ENCODE peak calls at places on chromosome 14, in nine cellular contexts. U, W, F, D, R, K, B, Q and J are unnamed samples.

GRCh38 chr14:92637228-92637627 is 111.2 kb downstream of the LGMN start:
- DNase-seq in U (no peak), W (no peak), F (no peak), D (no peak), R (no peak), K (peak; percentile 52), B (no peak), Q (peak; percentile 51), J (no peak)

GRCh38 chr14:63182967-63183366 is 21.3 kb upstream of the RHOJ start:
- DNase-seq in U (no peak), W (no peak), F (no peak), D (no peak), R (no peak), K (no peak), B (no peak), Q (no peak), J (no peak)

GRCh38 chr14:35353409-35354172 is 51.0 kb downstream of the NFKBIA start:
- DNase-seq in U (no peak), W (no peak), F (no peak), D (no peak), R (no peak), K (no peak), B (no peak), Q (no peak), J (no peak)

GRCh38 chr14:34628681-34629135 is 1.2 kb downstream of the SNX6 start:
- DNase-seq in U (peak; percentile 46), W (no peak), F (no peak), D (no peak), R (no peak), K (peak; percentile 18), B (peak; percentile 58), Q (no peak), J (no peak)

GRCh38 chr14:69943084-69943797 is 64.0 kb downstream of the SMOC1 start:
- DNase-seq in U (peak; percentile 78), W (no peak), F (no peak), D (no peak), R (no peak), K (peak; percentile 20), B (no peak), Q (no peak), J (no peak)

GRCh38 chr14:102501751-102502315 is 7.7 kb downstream of the ANKRD9 start:
- DNase-seq in U (no peak), W (no peak), F (no peak), D (no peak), R (no peak), K (no peak), B (no peak), Q (peak; percentile 67), J (no peak)

GRCh38 chr14:85622106-85622505 is 92.2 kb downstream of the FLRT2 start:
- DNase-seq in U (no peak), W (no peak), F (no peak), D (no peak), R (no peak), K (no peak), B (no peak), Q (no peak), J (no peak)

GRCh38 chr14:76775159-76775694 is 14.0 kb downstream of the VASH1 start:
- DNase-seq in U (no peak), W (no peak), F (no peak), D (no peak), R (no peak), K (no peak), B (no peak), Q (no peak), J (no peak)

GRCh38 chr14:67620217-67620789 is 583 bp downstream of the ARG2 start:
- DNase-seq in U (peak; percentile 37), W (peak; percentile 76), F (peak; percentile 47), D (no peak), R (no peak), K (peak; percentile 7), B (peak; percentile 31), Q (peak; percentile 53), J (no peak)

GRCh38 chr14:67311868-67312267 is 47.7 kb downstream of the ATP6V1D start:
- DNase-seq in U (no peak), W (no peak), F (no peak), D (no peak), R (no peak), K (no peak), B (no peak), Q (no peak), J (no peak)

GRCh38 chr14:24398943-24399801 is at the start of gene NYNRIN:
- DNase-seq in U (peak; percentile 87), W (no peak), F (peak; percentile 67), D (no peak), R (no peak), K (peak; percentile 12), B (peak; percentile 76), Q (peak; percentile 70), J (no peak)

GRCh38 chr14:74302160-74302628 is 540 bp downstream of the ABCD4 start:
- DNase-seq in U (peak; percentile 67), W (no peak), F (no peak), D (no peak), R (no peak), K (peak; percentile 56), B (no peak), Q (no peak), J (no peak)

GRCh38 chr14:22836301-22837058 is at the start of gene MMP14:
- DNase-seq in U (peak; percentile 71), W (peak; percentile 93), F (peak; percentile 86), D (no peak), R (peak; percentile 88), K (peak; percentile 89), B (peak; percentile 81), Q (peak; percentile 62), J (no peak)

DNA sequence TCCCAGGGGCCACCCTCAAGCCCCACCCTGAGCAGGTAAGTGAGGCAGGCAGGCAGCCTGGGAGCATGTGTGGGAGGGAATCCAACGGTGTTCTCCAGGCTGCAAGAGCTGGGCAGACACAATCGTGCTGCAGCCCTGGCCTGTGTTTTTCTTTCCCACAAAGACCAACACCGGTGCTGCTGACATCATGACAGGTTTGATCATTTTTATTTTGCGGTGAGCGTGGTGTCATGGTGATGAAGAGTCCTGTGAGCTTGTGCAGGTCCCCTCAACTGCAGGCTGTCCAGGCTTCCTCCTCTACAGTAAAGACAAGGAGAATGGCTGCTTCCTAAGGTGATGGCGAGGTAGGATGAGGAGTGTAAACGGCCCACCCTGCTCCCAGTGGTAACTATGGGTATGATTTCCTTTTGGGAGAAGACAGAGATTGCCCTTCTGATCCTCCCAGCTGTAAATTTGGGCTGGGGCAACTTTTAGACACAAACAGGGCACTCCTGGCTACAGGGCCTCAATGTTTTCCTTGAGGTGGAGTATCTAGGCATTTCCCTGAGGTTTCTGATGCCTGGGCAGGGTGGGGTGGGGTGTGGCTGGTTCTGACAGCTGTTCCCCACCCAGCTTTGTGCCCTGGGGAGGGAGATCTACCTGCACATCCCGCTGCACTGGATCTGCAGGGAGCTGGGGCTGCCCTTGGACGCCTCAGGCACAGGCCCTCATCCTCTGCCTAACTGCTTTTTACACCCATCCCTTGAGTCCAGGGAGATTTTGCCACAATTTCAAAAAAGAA is 109.1 kb downstream of the VCPKMT start:
- DNase-seq in U (no peak), W (no peak), F (no peak), D (no peak), R (no peak), K (no peak), B (peak; percentile 78), Q (no peak), J (no peak)
- TF ChIP-seq CTCF in U (no peak), W (no peak), F (no peak), D (no peak), R (no peak), K (peak; percentile 3), B (no peak), Q (no peak), J (no peak)

GRCh38 chr14:33432407-33433023 is 493.8 kb downstream of the NPAS3 start:
- DNase-seq in U (no peak), W (no peak), F (no peak), D (peak; percentile 1), R (peak; percentile 24), K (peak; percentile 18), B (no peak), Q (no peak), J (no peak)
- TF ChIP-seq CTCF in U (peak; percentile 77), W (no peak), F (no peak), D (peak; percentile 46), R (no peak), K (peak; percentile 40), B (no peak), Q (no peak), J (peak; percentile 51)

DNA sequence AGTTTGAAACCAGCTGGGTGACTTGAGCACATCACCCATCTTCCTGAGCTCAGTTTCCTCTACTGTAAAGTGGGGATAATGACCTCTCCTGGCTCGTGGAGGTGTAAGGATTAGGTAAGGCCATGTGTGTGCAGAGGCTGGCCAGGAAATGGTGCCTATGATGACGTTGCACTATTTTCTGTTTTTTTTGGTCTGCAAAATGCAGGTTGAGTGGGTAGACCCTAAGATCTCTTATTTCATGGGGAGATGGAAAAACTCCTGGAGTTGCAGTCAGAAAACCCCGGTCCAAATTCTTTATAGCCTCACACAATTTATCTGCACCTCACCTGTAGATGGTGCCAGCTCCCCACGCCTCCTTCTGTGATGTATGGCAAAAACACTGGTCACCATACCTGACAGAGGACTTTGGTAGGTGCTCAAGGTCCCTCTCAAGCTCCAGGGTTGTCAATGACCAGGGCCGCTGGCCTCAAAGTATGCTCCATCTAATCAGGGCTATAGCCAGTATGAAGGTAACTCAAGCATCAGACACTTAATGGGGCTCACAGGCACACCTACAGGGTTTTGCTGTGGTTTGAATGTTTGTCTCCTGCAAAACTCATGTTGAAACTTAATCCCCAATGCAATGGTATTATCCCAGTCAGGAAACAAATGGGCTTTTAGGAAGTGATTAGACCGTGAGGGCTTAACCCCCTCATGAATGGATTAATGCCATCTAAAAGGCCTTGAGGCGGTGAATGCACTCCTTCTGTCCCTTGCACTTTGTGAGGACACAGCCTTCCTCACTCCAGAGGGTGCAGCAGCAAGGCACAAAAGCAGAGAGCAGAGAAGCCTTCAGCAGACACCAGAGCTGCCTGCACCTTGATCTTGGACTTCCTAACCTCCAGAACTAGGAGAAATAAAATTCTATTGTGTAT is 17.6 kb downstream of the C14orf132 start:
- DNase-seq in U (peak; percentile 23), W (no peak), F (no peak), D (no peak), R (no peak), K (no peak), B (no peak), Q (peak; percentile 42), J (no peak)
- TF ChIP-seq CTCF in U (no peak), W (no peak), F (no peak), D (no peak), R (no peak), K (no peak), B (no peak), Q (no peak), J (no peak)

DNA sequence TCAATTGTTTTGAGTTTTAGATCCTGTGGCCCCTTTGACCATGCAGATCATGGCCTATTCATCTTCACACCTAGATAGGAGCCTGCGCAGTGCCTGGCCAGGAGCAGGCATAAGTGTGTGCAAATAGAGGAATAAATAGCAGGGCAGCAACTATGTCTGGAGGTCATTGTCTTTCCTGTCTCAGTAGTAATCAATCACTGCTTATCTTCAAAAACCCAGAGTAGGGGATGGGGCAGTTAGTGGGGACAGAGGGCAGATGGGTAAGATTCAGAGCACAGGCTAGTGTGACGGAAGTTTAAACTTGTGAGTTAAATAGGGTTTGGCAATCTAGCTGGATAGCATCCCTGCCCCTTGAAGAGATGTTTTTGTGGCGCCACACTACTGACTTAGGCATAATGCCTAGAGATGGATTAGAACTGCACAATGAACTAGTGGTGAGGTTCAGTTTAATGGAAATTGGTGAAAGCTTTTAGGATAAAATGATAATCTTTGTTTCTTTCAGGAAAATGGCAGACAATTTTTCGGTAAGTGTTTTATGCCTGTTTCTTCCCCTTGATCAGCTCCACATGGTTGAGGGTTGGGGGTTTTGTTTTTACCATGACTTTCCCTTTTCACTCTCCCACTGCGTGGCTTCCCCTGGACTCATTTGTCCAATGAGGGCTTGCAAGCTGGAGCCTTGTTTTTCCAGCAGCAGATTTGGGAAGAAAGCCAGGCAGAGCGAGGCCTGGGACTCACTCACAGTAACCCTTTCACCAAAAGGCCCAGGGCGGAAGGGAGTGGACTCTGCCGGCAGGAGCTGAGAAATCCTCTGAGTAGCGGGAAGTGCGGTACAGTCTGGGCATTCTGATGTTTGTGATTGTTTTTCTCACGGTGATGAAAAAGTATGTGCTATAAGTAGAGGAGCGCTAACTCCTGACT is 8.1 kb downstream of the LGALS3 start:
- DNase-seq in U (peak; percentile 39), W (peak; percentile 85), F (peak; percentile 90), D (peak; percentile 52), R (peak; percentile 73), K (peak; percentile 88), B (no peak), Q (no peak), J (no peak)
- TF ChIP-seq CTCF in U (no peak), W (no peak), F (no peak), D (peak; percentile 4), R (no peak), K (peak; percentile 16), B (no peak), Q (no peak), J (no peak)